ENCODE peak calls at places on chromosomes 13 and 19, in four cellular contexts. W, L, S and B are unnamed samples.
A peak's percentile ranks its signal among the peaks of the same experiment; 100 is the strongest.

GRCh38 chr19:33366127-33366526 is 7.4 kb upstream of the CEBPG start:
- DNase-seq in W (no peak), L (no peak), S (no peak), B (no peak)

GRCh38 chr13:72726721-72727416 is 560 bp downstream of the MZT1 start:
- DNase-seq in W (peak; percentile 15), L (no peak), S (peak; percentile 54), B (peak; percentile 75)

GRCh38 chr13:114161028-114161556 is 18.0 kb upstream of the CFAP97D2 start:
- DNase-seq in W (no peak), L (no peak), S (no peak), B (no peak)

GRCh38 chr13:28744091-28744536 is 25.3 kb upstream of the SLC46A3 start:
- DNase-seq in W (peak; percentile 46), L (no peak), S (no peak), B (peak; percentile 44)

GRCh38 chr19:35843676-35844481 is 8.4 kb downstream of the NPHS1 start:
- DNase-seq in W (peak; percentile 88), L (no peak), S (peak; percentile 93), B (peak; percentile 95)

GRCh38 chr19:30852168-30852567 is 480.0 kb downstream of the ZNF536 start:
- DNase-seq in W (no peak), L (no peak), S (no peak), B (no peak)

GRCh38 chr13:33677215-33677614 is 140.7 kb upstream of the RFC3 start:
- DNase-seq in W (no peak), L (no peak), S (no peak), B (no peak)

GRCh38 chr13:74570834-74571233 is 436.6 kb upstream of the KLF12 start:
- DNase-seq in W (no peak), L (no peak), S (no peak), B (no peak)

GRCh38 chr13:34358811-34359513 is 541.0 kb downstream of the RFC3 start:
- DNase-seq in W (peak; percentile 47), L (no peak), S (no peak), B (no peak)

GRCh38 chr19:29779921-29780320 is 31.9 kb upstream of the CCNE1 start:
- DNase-seq in W (no peak), L (no peak), S (no peak), B (peak; percentile 63)

GRCh38 chr19:7331446-7331845 is 17.3 kb upstream of the ARHGEF18 start:
- DNase-seq in W (no peak), L (no peak), S (no peak), B (no peak)

GRCh38 chr19:4575978-4576933 is 16.8 kb upstream of the SEMA6B start:
- DNase-seq in W (peak; percentile 72), L (no peak), S (peak; percentile 74), B (peak; percentile 75)

GRCh38 chr19:10544242-10544752 is 593 bp downstream of the ATG4D start:
- DNase-seq in W (no peak), L (no peak), S (peak; percentile 68), B (peak; percentile 37)

GRCh38 chr19:15810335-15810734 is 5.1 kb downstream of the OR10H1 start:
- DNase-seq in W (peak; percentile 38), L (no peak), S (peak; percentile 44), B (no peak)

GRCh38 chr19:44677019-44677809 is 5.9 kb downstream of the CEACAM19 start:
- DNase-seq in W (peak; percentile 90), L (no peak), S (peak; percentile 79), B (peak; percentile 76)

GRCh38 chr13:21744149-21744548 is 73.3 kb downstream of the FGF9 start:
- DNase-seq in W (no peak), L (no peak), S (no peak), B (no peak)

GRCh38 chr13:111460548-111461444 is 140.4 kb downstream of the TEX29 start:
- DNase-seq in W (peak; percentile 32), L (no peak), S (no peak), B (peak; percentile 76)

GRCh38 chr13:111622051-111622531 is 301.6 kb downstream of the TEX29 start:
- DNase-seq in W (no peak), L (no peak), S (no peak), B (no peak)

GRCh38 chr19:35783469-35784400 is 8.4 kb downstream of the ARHGAP33 start:
- DNase-seq in W (no peak), L (no peak), S (no peak), B (peak; percentile 73)

DNA sequence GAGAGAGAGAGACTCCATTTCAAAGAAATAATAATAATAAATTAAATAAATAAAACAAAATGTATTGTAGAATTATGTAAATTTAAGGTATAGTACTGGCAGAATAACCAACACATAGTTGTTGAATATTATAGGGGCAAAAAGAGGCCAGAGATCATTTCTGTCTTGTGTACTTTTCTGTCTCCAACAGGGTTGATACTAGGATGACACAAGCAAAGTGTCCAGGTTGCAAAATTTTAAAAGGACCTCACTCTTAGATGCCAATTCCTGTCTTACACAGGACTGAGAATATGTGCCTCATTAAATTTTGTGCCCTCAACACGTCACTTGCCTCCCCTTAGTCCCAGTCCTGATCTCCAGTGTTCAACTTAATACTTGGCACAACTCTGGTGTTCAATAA is 2.2 kb upstream of the AP2S1 start:
- DNase-seq in W (no peak), L (no peak), S (no peak), B (no peak)
- TF ChIP-seq REST in W (no peak), L (no peak), S (no peak), B (no peak)

DNA sequence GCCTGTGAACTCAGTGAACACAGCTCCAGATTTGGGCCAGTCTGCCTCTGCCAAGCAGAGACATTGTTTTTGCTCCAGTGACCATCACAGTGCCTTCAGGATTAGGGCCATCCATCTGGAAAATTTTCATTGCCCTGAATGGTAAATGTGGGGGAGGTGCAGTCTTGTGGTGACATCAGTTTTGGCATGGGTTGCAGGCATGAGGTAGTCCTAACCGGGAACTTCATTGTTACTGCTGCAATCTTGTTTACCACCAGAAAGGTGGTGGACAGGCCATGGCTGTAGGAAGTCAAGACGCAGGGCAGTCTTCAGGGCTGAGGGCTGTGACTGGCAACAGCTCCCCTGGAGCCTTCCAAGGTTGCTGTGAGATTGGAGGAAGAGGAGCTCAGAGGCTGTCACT is 55.2 kb downstream of the SPATA13 start:
- DNase-seq in W (no peak), L (no peak), S (no peak), B (no peak)
- TF ChIP-seq REST in W (no peak), L (no peak), S (no peak), B (no peak)

GRCh38 chr19:46787331-46788100 is 878 bp downstream of the SLC1A5 start:
- DNase-seq in W (peak; percentile 79), L (no peak), S (no peak), B (peak; percentile 65)
- TF ChIP-seq REST in W (no peak), L (no peak), S (no peak), B (no peak)

GRCh38 chr19:47881757-47882156 is 4.4 kb downstream of the SULT2A1 start:
- DNase-seq in W (no peak), L (no peak), S (no peak), B (peak; percentile 48)

GRCh38 chr19:47885067-47885463 is 1.1 kb downstream of the SULT2A1 start:
- DNase-seq in W (no peak), L (no peak), S (no peak), B (no peak)

GRCh38 chr19:47890865-47891621 is 4.9 kb upstream of the SULT2A1 start:
- DNase-seq in W (no peak), L (no peak), S (no peak), B (no peak)

GRCh38 chr19:47882890-47883289 is 3.2 kb downstream of the SULT2A1 start:
- DNase-seq in W (no peak), L (no peak), S (no peak), B (no peak)

GRCh38 chr19:47886010-47886559 is at the start of gene SULT2A1:
- DNase-seq in W (no peak), L (no peak), S (no peak), B (no peak)
- TF ChIP-seq REST in W (no peak), L (no peak), S (no peak), B (no peak)

DNA sequence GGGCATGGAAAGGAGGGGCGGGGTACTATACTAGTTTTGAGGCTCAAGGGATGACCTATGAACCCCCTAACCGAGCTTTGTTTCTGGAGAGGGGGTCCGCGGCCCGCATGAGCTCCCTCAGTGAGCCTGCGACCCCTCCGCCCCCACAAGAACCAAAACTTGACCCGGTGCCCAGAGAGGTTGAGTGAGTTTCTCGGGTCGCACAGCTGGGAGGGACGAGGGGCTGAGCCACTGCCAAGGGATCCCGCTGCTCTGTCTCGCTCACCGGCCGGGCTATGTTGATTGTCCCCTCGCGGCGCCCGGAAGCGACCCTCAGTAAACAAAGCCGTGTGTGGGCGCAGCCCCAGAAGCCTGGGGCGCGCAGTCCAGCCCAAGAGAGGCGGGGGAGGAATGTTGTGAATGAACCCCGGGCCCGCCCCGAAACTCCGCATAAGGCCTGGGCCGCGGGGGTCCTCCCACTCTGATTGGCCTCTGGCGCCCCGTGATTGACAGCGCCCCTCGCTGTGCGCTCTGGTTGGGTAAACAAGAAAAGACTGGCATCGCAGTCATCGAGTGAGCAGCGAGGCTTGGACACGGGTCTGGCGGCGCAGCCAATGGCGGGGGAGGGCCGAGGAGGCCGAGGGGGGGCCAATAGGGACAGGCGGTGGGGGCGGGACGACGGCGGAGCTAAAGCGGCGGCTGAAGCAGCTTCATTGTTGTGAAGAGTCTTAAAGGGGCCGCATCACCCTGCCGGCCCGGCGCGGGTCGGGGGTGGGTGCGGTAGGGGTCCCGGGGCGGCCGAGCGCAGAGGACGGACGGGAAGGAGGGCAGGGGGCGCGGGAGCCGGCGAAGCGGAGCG is at the start of gene ZSWIM4:
- DNase-seq in W (peak; percentile 97), L (peak; percentile 87), S (peak; percentile 98), B (peak; percentile 100)
- TF ChIP-seq REST in W (no peak), L (no peak), S (peak; percentile 34), B (no peak)

GRCh38 chr13:32315255-32316029 is at the start of the genes BRCA2 and ZAR1L:
- DNase-seq in W (peak; percentile 88), L (peak; percentile 17), S (peak; percentile 74), B (peak; percentile 97)
- TF ChIP-seq REST in W (no peak), L (no peak), S (no peak), B (no peak)

GRCh38 chr13:44915962-44916361 is 73.3 kb downstream of the NUFIP1 start:
- DNase-seq in W (no peak), L (no peak), S (no peak), B (no peak)

GRCh38 chr13:44917589-44918322 is 71.5 kb downstream of the NUFIP1 start:
- DNase-seq in W (peak; percentile 95), L (peak; percentile 93), S (peak; percentile 80), B (peak; percentile 96)

GRCh38 chr13:44919103-44919804 is 70.0 kb downstream of the NUFIP1 start:
- DNase-seq in W (no peak), L (no peak), S (no peak), B (no peak)

GRCh38 chr13:44920013-44920412 is 69.3 kb downstream of the NUFIP1 start:
- DNase-seq in W (no peak), L (no peak), S (no peak), B (no peak)

GRCh38 chr13:44918323-44919102 is 70.8 kb downstream of the NUFIP1 start:
- DNase-seq in W (no peak), L (peak; percentile 82), S (peak; percentile 67), B (peak; percentile 94)
- TF ChIP-seq REST in W (no peak), L (no peak), S (no peak), B (no peak)